ENCODE peak calls at places on chromosomes 1 and 21, in nine cellular contexts. X is small intestine; P is activated T-cell treated with anti-CD3 and anti-CD28 coated beads for 1 hour; C is stimulated activated CD8-positive, alpha-beta memory T cell treated with anti-CD3 and anti-CD28 coated beads, Interleukin-12 subunit alpha, Interleukin-12 subunit beta, amount 100 ng/mL, for 1 hour; Q is heart left ventricle; J is skeletal muscle cell; G is NCI-H2081; M is substantia nigra; R is GM12865. O is an unnamed sample.

GRCh38 chr1:62341120-62341519 is 21.9 kb upstream of the KANK4 start:
- DNase-seq in P (no peak), R (no peak), J (no peak), M (no peak), Q (no peak), X (no peak), G (no peak), C (no peak), O (no peak)

GRCh38 chr1:1761504-1762376 is 16.5 kb downstream of the NADK start:
- DNase-seq in J (no peak), X (no peak), G (no peak), P (no peak), R (no peak), C (no peak), M (no peak), Q (no peak), O (no peak)

GRCh38 chr1:224052767-224053166 is 61.1 kb upstream of the FBXO28 start:
- DNase-seq in J (no peak), M (no peak), G (no peak), R (no peak), Q (no peak), C (no peak), P (no peak), X (no peak), O (no peak)

GRCh38 chr1:111052246-111052645 is 87.6 kb downstream of the DRAM2 start:
- DNase-seq in Q (no peak), X (no peak), R (no peak), P (no peak), M (no peak), C (no peak), J (peak; percentile 1), G (no peak), O (no peak)

GRCh38 chr1:160238408-160238807 is 23.9 kb downstream of the DCAF8 start:
- DNase-seq in M (no peak), R (no peak), J (no peak), G (no peak), C (no peak), P (no peak), X (no peak), Q (no peak), O (no peak)

GRCh38 chr1:221604948-221605347 is 136.9 kb downstream of the DUSP10 start:
- DNase-seq in G (no peak), P (no peak), X (no peak), R (no peak), J (no peak), M (no peak), Q (no peak), C (no peak), O (no peak)

GRCh38 chr1:201444792-201445191 is 23.3 kb upstream of the TNNI1 start:
- DNase-seq in C (no peak), J (no peak), G (no peak), P (no peak), R (no peak), Q (no peak), M (no peak), X (no peak), O (no peak)

GRCh38 chr1:209830722-209831121 is 3.0 kb downstream of the UTP25 start:
- DNase-seq in Q (no peak), X (no peak), C (no peak), M (no peak), G (no peak), J (no peak), R (no peak), P (no peak), O (no peak)

GRCh38 chr1:207854001-207854400 is 56.9 kb downstream of the CD34 start:
- DNase-seq in Q (no peak), C (no peak), M (no peak), X (no peak), G (no peak), J (no peak), P (no peak), R (no peak), O (no peak)

GRCh38 chr21:42125571-42126544 is 54.7 kb downstream of the UMODL1 start:
- DNase-seq in J (no peak), Q (peak; percentile 45), P (no peak), X (peak; percentile 10), R (no peak), G (no peak), M (no peak), C (no peak), O (no peak)

GRCh38 chr1:226541631-226542622 is 6.6 kb upstream of the STUM start:
- DNase-seq in R (no peak), J (no peak), C (no peak), Q (no peak), X (peak; percentile 81), M (no peak), P (no peak), G (no peak), O (no peak)

GRCh38 chr1:56967900-56968832 is 2.4 kb upstream of the C8B start:
- DNase-seq in J (no peak), G (no peak), C (no peak), P (no peak), Q (no peak), X (peak; percentile 75), M (no peak), R (peak; percentile 16), O (no peak)

GRCh38 chr1:7339953-7340352 is 431.1 kb upstream of the VAMP3 start:
- DNase-seq in J (no peak), M (no peak), C (no peak), G (peak; percentile 58), Q (no peak), P (no peak), R (no peak), X (no peak), O (no peak)

GRCh38 chr1:87795615-87796337 is 467.1 kb downstream of the LMO4 start:
- DNase-seq in M (no peak), P (no peak), J (no peak), R (no peak), C (no peak), X (peak; percentile 82), G (no peak), Q (no peak), O (no peak)

GRCh38 chr1:28118640-28119307 is 30.4 kb upstream of the EYA3 start:
- DNase-seq in G (no peak), J (no peak), Q (no peak), X (no peak), P (no peak), C (no peak), R (peak; percentile 42), M (no peak), O (no peak)

GRCh38 chr1:45018599-45019230 is 6.7 kb downstream of the UROD start:
- DNase-seq in X (peak; percentile 80), G (peak; percentile 58), J (no peak), M (peak; percentile 41), R (peak; percentile 76), Q (no peak), P (peak; percentile 46), C (no peak), O (no peak)

GRCh38 chr21:27275294-27275927 is 308.5 kb upstream of the ADAMTS5 start:
- DNase-seq in C (no peak), R (no peak), Q (no peak), J (peak; percentile 65), P (no peak), X (no peak), G (no peak), M (no peak), O (no peak)

GRCh38 chr1:26165126-26165892 is 3.5 kb downstream of the C1orf232 start:
- DNase-seq in C (no peak), M (no peak), Q (no peak), P (no peak), G (no peak), J (no peak), X (no peak), R (no peak), O (no peak)

GRCh38 chr1:99557556-99558256 is 88.2 kb upstream of the PALMD start:
- DNase-seq in M (no peak), C (no peak), Q (no peak), R (no peak), G (no peak), X (no peak), J (peak; percentile 82), P (no peak), O (no peak)

GRCh38 chr21:45439171-45439872 is 34.4 kb downstream of the COL18A1 start:
- DNase-seq in J (peak; percentile 42), C (peak; percentile 76), P (peak; percentile 86), M (peak; percentile 46), Q (peak; percentile 91), X (peak; percentile 71), G (peak; percentile 43), R (peak; percentile 90), O (peak; percentile 96)

GRCh38 chr1:197774691-197775281 is 494 bp downstream of the DENND1B start:
- DNase-seq in G (peak; percentile 39), X (peak; percentile 46), Q (peak; percentile 84), C (peak; percentile 20), J (no peak), P (peak; percentile 25), M (peak; percentile 10), R (peak; percentile 54), O (peak; percentile 12)